ENCODE peak calls at places on chromosome 11, in six cellular contexts. One of them, this sample, is unnamed.

GRCh38 chr11:8899119-8899753 is 11.8 kb upstream of the AKIP1 start:
- DNase-seq in left ventricle myocardium inferior: no peak
- DNase-seq in foreskin fibroblast: no peak
- DNase-seq in fibroblast of lung: no peak
- DNase-seq in epithelial cell of esophagus: no peak
- DNase-seq in IMR-90: no peak
- DNase-seq in this sample: no peak

GRCh38 chr11:119065369-119065768 is 2.2 kb upstream of the VPS11 start:
- DNase-seq in left ventricle myocardium inferior: no peak
- DNase-seq in IMR-90: peak; percentile 40
- DNase-seq in epithelial cell of esophagus: peak; percentile 57
- DNase-seq in foreskin fibroblast: no peak
- DNase-seq in fibroblast of lung: peak; percentile 44
- DNase-seq in this sample: peak; percentile 36

GRCh38 chr11:114098927-114099326 is 39.4 kb downstream of the ZBTB16 start:
- DNase-seq in left ventricle myocardium inferior: no peak
- DNase-seq in foreskin fibroblast: no peak
- DNase-seq in epithelial cell of esophagus: no peak
- DNase-seq in IMR-90: no peak
- DNase-seq in fibroblast of lung: peak; percentile 45
- DNase-seq in this sample: no peak

GRCh38 chr11:108906826-108907225 is 242.0 kb downstream of the DDX10 start:
- DNase-seq in foreskin fibroblast: no peak
- DNase-seq in left ventricle myocardium inferior: no peak
- DNase-seq in epithelial cell of esophagus: no peak
- DNase-seq in IMR-90: peak; percentile 40
- DNase-seq in fibroblast of lung: peak; percentile 48
- DNase-seq in this sample: peak; percentile 30

GRCh38 chr11:120316880-120317688 is 8.0 kb upstream of the TLCD5 start:
- DNase-seq in foreskin fibroblast: no peak
- DNase-seq in IMR-90: peak; percentile 29
- DNase-seq in left ventricle myocardium inferior: peak; percentile 68
- DNase-seq in epithelial cell of esophagus: peak; percentile 98
- DNase-seq in fibroblast of lung: peak; percentile 48
- DNase-seq in this sample: peak; percentile 87

GRCh38 chr11:126282361-126282741 is 542 bp upstream of the TIRAP start:
- DNase-seq in fibroblast of lung: peak; percentile 41
- DNase-seq in epithelial cell of esophagus: peak; percentile 32
- DNase-seq in foreskin fibroblast: peak; percentile 36
- DNase-seq in IMR-90: peak; percentile 35
- DNase-seq in left ventricle myocardium inferior: peak; percentile 62
- DNase-seq in this sample: peak; percentile 61

GRCh38 chr11:3056296-3057068 is 741 bp downstream of the CARS1 start:
- DNase-seq in left ventricle myocardium inferior: no peak
- DNase-seq in fibroblast of lung: no peak
- DNase-seq in IMR-90: no peak
- DNase-seq in foreskin fibroblast: no peak
- DNase-seq in epithelial cell of esophagus: no peak
- DNase-seq in this sample: peak; percentile 17

GRCh38 chr11:48041877-48042698 is 61.7 kb downstream of the PTPRJ start:
- DNase-seq in IMR-90: no peak
- DNase-seq in fibroblast of lung: no peak
- DNase-seq in left ventricle myocardium inferior: no peak
- DNase-seq in epithelial cell of esophagus: no peak
- DNase-seq in foreskin fibroblast: no peak
- DNase-seq in this sample: no peak

GRCh38 chr11:33530824-33531223 is 169.8 kb downstream of the C11orf91 start:
- DNase-seq in foreskin fibroblast: peak; percentile 50
- DNase-seq in IMR-90: peak; percentile 79
- DNase-seq in fibroblast of lung: peak; percentile 53
- DNase-seq in epithelial cell of esophagus: no peak
- DNase-seq in left ventricle myocardium inferior: no peak
- DNase-seq in this sample: peak; percentile 50

GRCh38 chr11:72491001-72491400 is 56.7 kb upstream of the CLPB start:
- DNase-seq in IMR-90: peak; percentile 4
- DNase-seq in epithelial cell of esophagus: no peak
- DNase-seq in left ventricle myocardium inferior: no peak
- DNase-seq in fibroblast of lung: peak; percentile 4
- DNase-seq in foreskin fibroblast: no peak
- DNase-seq in this sample: peak; percentile 81

DNA sequence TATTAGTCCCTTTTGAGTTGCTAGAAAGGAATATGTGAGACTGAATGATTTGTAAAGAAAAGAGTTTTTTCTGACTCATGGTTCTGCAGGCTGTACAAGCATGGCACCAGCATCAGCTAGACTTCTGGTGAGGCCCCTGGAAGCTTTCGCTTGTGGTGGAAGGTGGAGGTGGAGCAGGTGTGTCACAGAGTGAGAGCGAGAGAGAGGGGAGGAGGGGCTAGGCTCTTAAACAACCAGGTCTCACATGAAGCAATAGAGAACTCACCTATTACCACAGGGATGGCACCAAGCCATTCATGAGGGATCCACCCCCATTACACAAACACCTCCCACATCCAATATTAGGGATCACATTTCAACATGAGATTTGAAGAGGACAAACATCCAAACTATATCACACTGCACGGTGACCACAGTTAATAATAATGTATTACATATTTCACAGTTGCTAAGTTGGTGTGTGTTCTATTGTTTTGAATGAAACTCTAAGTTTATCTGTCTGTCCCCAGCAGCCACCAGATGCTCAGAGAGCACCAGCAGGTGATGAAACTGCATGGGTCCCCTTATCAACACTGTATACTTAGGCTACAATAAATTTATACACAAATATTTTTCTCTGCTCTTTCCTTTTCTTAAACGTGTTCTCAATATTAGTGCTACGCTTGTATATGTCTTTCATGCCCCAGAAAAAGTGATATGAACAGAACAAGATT is 14.1 kb downstream of the ZFP91 start:
- DNase-seq in foreskin fibroblast: no peak
- DNase-seq in left ventricle myocardium inferior: no peak
- DNase-seq in epithelial cell of esophagus: peak; percentile 61
- DNase-seq in IMR-90: no peak
- DNase-seq in fibroblast of lung: no peak
- DNase-seq in this sample: no peak
- TF ChIP-seq CTCF in foreskin fibroblast: no peak
- TF ChIP-seq CTCF in left ventricle myocardium inferior: no peak
- TF ChIP-seq CTCF in epithelial cell of esophagus: no peak
- TF ChIP-seq CTCF in IMR-90: no peak
- TF ChIP-seq CTCF in fibroblast of lung: no peak
- TF ChIP-seq CTCF in this sample: no peak

GRCh38 chr11:128685383-128686044 is 8.4 kb upstream of the FLI1 start:
- DNase-seq in IMR-90: no peak
- DNase-seq in epithelial cell of esophagus: no peak
- DNase-seq in foreskin fibroblast: no peak
- DNase-seq in left ventricle myocardium inferior: no peak
- DNase-seq in fibroblast of lung: no peak
- DNase-seq in this sample: peak; percentile 48
- H3K4me3 ChIP-seq in IMR-90: peak overlapping the region; percentile 19
- H3K4me3 ChIP-seq in epithelial cell of esophagus: no peak overlapping the region
- H3K4me3 ChIP-seq in foreskin fibroblast: no peak overlapping the region
- H3K4me3 ChIP-seq in left ventricle myocardium inferior: peak overlapping the region; percentile 32
- H3K4me3 ChIP-seq in fibroblast of lung: peak overlapping the region; percentile 22
- H3K4me3 ChIP-seq in this sample: no peak overlapping the region

GRCh38 chr11:110362916-110363574 is 66.6 kb upstream of the RDX start:
- DNase-seq in fibroblast of lung: peak; percentile 18
- DNase-seq in left ventricle myocardium inferior: no peak
- DNase-seq in foreskin fibroblast: no peak
- DNase-seq in IMR-90: no peak
- DNase-seq in epithelial cell of esophagus: peak; percentile 27
- DNase-seq in this sample: no peak

GRCh38 chr11:110373061-110373702 is 56.6 kb upstream of the FDX1 start:
- DNase-seq in epithelial cell of esophagus: peak; percentile 76
- DNase-seq in left ventricle myocardium inferior: no peak
- DNase-seq in IMR-90: peak; percentile 60
- DNase-seq in fibroblast of lung: peak; percentile 50
- DNase-seq in foreskin fibroblast: peak; percentile 21
- DNase-seq in this sample: peak; percentile 48

GRCh38 chr11:110366234-110366633 is 63.5 kb upstream of the FDX1 start:
- DNase-seq in IMR-90: peak; percentile 28
- DNase-seq in left ventricle myocardium inferior: peak; percentile 60
- DNase-seq in foreskin fibroblast: no peak
- DNase-seq in epithelial cell of esophagus: peak; percentile 72
- DNase-seq in fibroblast of lung: peak; percentile 23
- DNase-seq in this sample: no peak

DNA sequence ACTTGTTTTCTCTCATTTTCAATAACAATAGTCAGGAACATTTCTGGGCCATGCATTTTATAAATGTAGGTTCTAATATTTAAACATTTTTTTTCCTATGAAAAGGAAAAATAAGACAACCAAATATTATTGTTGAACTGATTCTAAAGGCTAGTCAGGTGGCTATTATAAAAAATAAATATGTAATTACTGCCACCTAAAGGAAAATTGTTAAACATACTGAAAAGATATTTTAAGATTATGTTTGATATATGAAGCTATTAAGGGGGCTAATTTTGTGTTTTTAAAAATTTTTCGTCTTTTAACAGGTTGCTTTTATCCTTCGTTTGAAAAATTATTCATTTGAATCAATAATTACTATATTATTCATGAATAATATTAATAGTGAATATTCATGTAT is 62.2 kb upstream of the FDX1 start:
- DNase-seq in foreskin fibroblast: no peak
- DNase-seq in fibroblast of lung: peak; percentile 37
- DNase-seq in IMR-90: no peak
- DNase-seq in left ventricle myocardium inferior: no peak
- DNase-seq in epithelial cell of esophagus: no peak
- DNase-seq in this sample: peak; percentile 45
- TF ChIP-seq CTCF in foreskin fibroblast: no peak
- TF ChIP-seq CTCF in fibroblast of lung: no peak
- TF ChIP-seq CTCF in IMR-90: peak; percentile 12
- TF ChIP-seq CTCF in left ventricle myocardium inferior: peak; percentile 47
- TF ChIP-seq CTCF in epithelial cell of esophagus: no peak
- TF ChIP-seq CTCF in this sample: no peak

GRCh38 chr11:70312401-70313357 is 42.2 kb downstream of the PPFIA1 start:
- DNase-seq in IMR-90: no peak
- DNase-seq in foreskin fibroblast: no peak
- DNase-seq in left ventricle myocardium inferior: no peak
- DNase-seq in fibroblast of lung: no peak
- DNase-seq in epithelial cell of esophagus: no peak
- DNase-seq in this sample: no peak

GRCh38 chr11:70311616-70312015 is 41.1 kb downstream of the PPFIA1 start:
- DNase-seq in epithelial cell of esophagus: no peak
- DNase-seq in fibroblast of lung: no peak
- DNase-seq in foreskin fibroblast: no peak
- DNase-seq in left ventricle myocardium inferior: no peak
- DNase-seq in IMR-90: no peak
- DNase-seq in this sample: no peak

GRCh38 chr11:70314730-70315129 is 44.2 kb downstream of the PPFIA1 start:
- DNase-seq in epithelial cell of esophagus: no peak
- DNase-seq in left ventricle myocardium inferior: no peak
- DNase-seq in foreskin fibroblast: no peak
- DNase-seq in IMR-90: no peak
- DNase-seq in fibroblast of lung: no peak
- DNase-seq in this sample: no peak

GRCh38 chr11:70315726-70316125 is 45.2 kb downstream of the PPFIA1 start:
- DNase-seq in fibroblast of lung: no peak
- DNase-seq in epithelial cell of esophagus: no peak
- DNase-seq in left ventricle myocardium inferior: no peak
- DNase-seq in IMR-90: no peak
- DNase-seq in foreskin fibroblast: no peak
- DNase-seq in this sample: no peak

GRCh38 chr11:70313945-70314344 is 43.5 kb downstream of the PPFIA1 start:
- DNase-seq in foreskin fibroblast: no peak
- DNase-seq in IMR-90: no peak
- DNase-seq in fibroblast of lung: no peak
- DNase-seq in left ventricle myocardium inferior: no peak
- DNase-seq in epithelial cell of esophagus: no peak
- DNase-seq in this sample: no peak
- H3K4me3 ChIP-seq in foreskin fibroblast: no peak overlapping the region
- H3K4me3 ChIP-seq in IMR-90: no peak overlapping the region
- H3K4me3 ChIP-seq in fibroblast of lung: no peak overlapping the region
- H3K4me3 ChIP-seq in left ventricle myocardium inferior: no peak overlapping the region
- H3K4me3 ChIP-seq in epithelial cell of esophagus: no peak overlapping the region
- H3K4me3 ChIP-seq in this sample: no peak overlapping the region

This sample was measured in fibroblast of the aortic adventitia.